ENCODE peak calls at places on chromosomes 6 and 20, in five cellular contexts. Q, T, M, U and F are unnamed samples.

GRCh38 chr6:129586815-129587214 is 123.2 kb downstream of the ARHGAP18 start:
- DNase-seq in Q (no peak), M (no peak), U (no peak), T (no peak), F (no peak)

GRCh38 chr20:51562334-51563140 is 20.0 kb upstream of the NFATC2 start:
- DNase-seq in U (peak), M (peak), Q (peak), T (peak), F (peak)

GRCh38 chr6:111870054-111870750 is 3.0 kb downstream of the FYN start:
- DNase-seq in M (no peak), Q (no peak), U (no peak), T (no peak), F (no peak)

GRCh38 chr6:31453259-31453658 is 44.7 kb upstream of the MICB start:
- DNase-seq in T (no peak), Q (no peak), M (no peak), U (no peak), F (no peak)

GRCh38 chr6:155185544-155185943 is 78.3 kb upstream of the CLDN20 start:
- DNase-seq in M (peak), Q (peak), U (no peak), T (no peak), F (no peak)

GRCh38 chr6:3961581-3962225 is 112.5 kb downstream of the FAM50B start:
- DNase-seq in M (no peak), T (no peak), U (no peak), Q (no peak), F (no peak)

GRCh38 chr6:150667977-150668716 is 68.5 kb downstream of the PLEKHG1 start:
- DNase-seq in U (peak), T (peak), M (peak), Q (peak), F (peak)

GRCh38 chr20:37990571-37991151 is 42.6 kb downstream of the TTI1 start:
- DNase-seq in Q (peak), U (no peak), T (no peak), M (peak), F (no peak)

GRCh38 chr6:138161434-138162103 is at the start of gene ARFGEF3:
- DNase-seq in T (no peak), Q (no peak), M (peak), U (peak), F (peak)

GRCh38 chr6:14275493-14275851 is 157.9 kb downstream of the CD83 start:
- DNase-seq in U (no peak), T (no peak), Q (no peak), M (no peak), F (no peak)

GRCh38 chr6:156887623-156888269 is 110.6 kb downstream of the ARID1B start:
- DNase-seq in Q (no peak), M (no peak), T (no peak), U (no peak), F (no peak)

GRCh38 chr6:165562421-165563090 is 100.5 kb downstream of the PDE10A start:
- DNase-seq in T (no peak), U (no peak), M (no peak), Q (no peak), F (no peak)

GRCh38 chr20:45363611-45364492 is 896 bp downstream of the SYS1 start:
- DNase-seq in U (no peak), M (no peak), T (no peak), Q (no peak), F (no peak)

GRCh38 chr6:31689249-31690110 is 8.6 kb upstream of the LY6G5C start:
- DNase-seq in M (no peak), Q (no peak), T (no peak), U (no peak), F (no peak)

GRCh38 chr20:58884966-58885365 is 32.5 kb downstream of the GNAS start:
- DNase-seq in U (no peak), Q (no peak), M (no peak), T (no peak), F (no peak)